ENCODE peak calls at places on chromosomes 13 and 19, in five cellular contexts. B is esophagus squamous epithelium, K is endothelial cell of umbilical vein, I is ovary, J is body of pancreas. A is an unnamed sample.

GRCh38 chr19:46787331-46788100 is 878 bp downstream of the SLC1A5 start:
- DNase-seq in J (peak; percentile 37), I (peak; percentile 80), B (no peak), K (peak; percentile 64), A (peak; percentile 24)

GRCh38 chr19:55694241-55694655 is 19.2 kb downstream of the EPN1 start:
- DNase-seq in J (no peak), I (peak; percentile 24), K (no peak), B (no peak), A (no peak)

GRCh38 chr13:78499802-78500201 is 103.5 kb downstream of the POU4F1 start:
- DNase-seq in B (no peak), K (no peak), J (no peak), I (no peak), A (no peak)

GRCh38 chr13:68588623-68589022 is 1358.5 kb upstream of the PCDH9 start:
- DNase-seq in K (no peak), I (no peak), J (no peak), B (no peak), A (no peak)

GRCh38 chr13:75705395-75705794 is 69.3 kb downstream of the LMO7 start:
- DNase-seq in I (no peak), J (no peak), K (peak; percentile 75), B (no peak), A (no peak)

GRCh38 chr13:94416454-94417080 is 62.9 kb downstream of the DCT start:
- DNase-seq in J (peak; percentile 8), K (peak; percentile 2), I (no peak), B (no peak), A (peak; percentile 9)

GRCh38 chr13:47121092-47121763 is 224.4 kb upstream of the HTR2A start:
- DNase-seq in K (no peak), I (no peak), J (no peak), B (no peak), A (no peak)

GRCh38 chr13:98937911-98938381 is 39.9 kb downstream of the DOCK9 start:
- DNase-seq in K (no peak), I (no peak), B (no peak), J (no peak), A (no peak)

GRCh38 chr13:58452123-58452623 is 820.6 kb downstream of the PCDH17 start:
- DNase-seq in B (no peak), I (no peak), J (no peak), K (no peak), A (no peak)

GRCh38 chr19:36027696-36028095 is 5.0 kb downstream of the CLIP3 start:
- DNase-seq in B (no peak), K (no peak), I (no peak), J (no peak), A (no peak)

GRCh38 chr19:36032251-36033104 is at the start of gene CLIP3:
- DNase-seq in K (peak; percentile 64), I (peak; percentile 87), B (no peak), J (no peak), A (peak; percentile 44)

GRCh38 chr19:36028313-36029041 is 4.2 kb downstream of the CLIP3 start:
- DNase-seq in J (no peak), K (no peak), I (no peak), B (no peak), A (no peak)

GRCh38 chr19:36031308-36031707 is 1.4 kb downstream of the CLIP3 start:
- DNase-seq in J (no peak), B (no peak), K (no peak), I (no peak), A (no peak)

GRCh38 chr19:36030264-36031148 is 2.2 kb downstream of the CLIP3 start:
- DNase-seq in K (no peak), I (no peak), B (no peak), J (peak; percentile 29), A (no peak)
- TF ChIP-seq CTCF in K (no peak), I (no peak), B (no peak), J (no peak), A (no peak)

GRCh38 chr19:1456121-1456900 is 6.4 kb downstream of the APC2 start:
- DNase-seq in I (no peak), K (no peak), B (no peak), J (no peak), A (no peak)
- H3K4me3 ChIP-seq in I (no peak overlapping the region), K (no peak overlapping the region), B (no peak overlapping the region), J (no peak overlapping the region), A (no peak overlapping the region)

GRCh38 chr13:109655611-109656010 is 130.8 kb downstream of the IRS2 start:
- DNase-seq in K (no peak), B (no peak), I (no peak), J (no peak), A (no peak)
- H3K27ac ChIP-seq in K (no peak overlapping the region), B (peak overlapping the region; percentile 74), I (no peak overlapping the region), J (peak overlapping the region; percentile 29), A (no peak overlapping the region)

GRCh38 chr13:24625324-24625723 is 54.9 kb upstream of the ATP12A start:
- DNase-seq in I (no peak), J (no peak), B (no peak), K (no peak), A (no peak)

GRCh38 chr13:24626449-24626848 is 53.8 kb upstream of the ATP12A start:
- DNase-seq in I (no peak), B (no peak), K (no peak), J (no peak), A (no peak)

GRCh38 chr13:24625870-24626419 is 54.3 kb upstream of the ATP12A start:
- DNase-seq in I (no peak), J (no peak), B (no peak), K (no peak), A (no peak)

GRCh38 chr13:24627864-24628418 is 52.3 kb upstream of the ATP12A start:
- DNase-seq in J (no peak), B (no peak), I (no peak), K (no peak), A (no peak)

DNA sequence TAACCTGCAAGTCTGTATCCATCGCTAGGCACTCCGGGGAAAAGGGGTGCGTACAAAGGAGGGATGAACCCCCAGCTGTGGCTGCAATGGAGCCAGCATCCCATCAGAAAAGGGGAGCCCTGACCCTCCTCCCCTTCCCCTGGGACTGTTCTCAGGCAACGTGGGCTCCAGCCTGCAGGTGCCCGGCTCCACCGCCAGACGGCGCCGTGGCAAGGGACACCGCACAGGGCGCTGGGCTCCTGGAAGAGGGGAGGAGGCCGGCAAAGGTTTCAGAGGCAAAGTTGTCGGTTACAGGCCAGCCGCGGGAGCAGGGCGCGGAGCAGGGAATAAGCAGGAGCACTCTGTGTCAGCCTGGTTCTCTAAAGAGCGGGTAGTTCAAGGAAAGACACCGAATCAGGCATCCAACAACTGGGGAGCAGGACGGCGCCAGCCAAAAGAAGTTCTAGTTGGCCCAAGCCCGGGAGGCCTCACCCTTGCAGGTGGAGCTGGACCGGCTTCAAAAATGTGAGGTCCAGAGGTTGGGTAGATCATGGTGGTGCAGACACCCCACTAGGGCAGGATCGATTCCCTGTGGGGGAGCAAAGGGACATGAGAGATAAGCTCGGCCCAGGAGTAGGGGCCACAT is 53.0 kb upstream of the ATP12A start:
- DNase-seq in K (no peak), J (peak; percentile 26), I (no peak), B (no peak), A (no peak)
- TF ChIP-seq CTCF in K (peak; percentile 67), J (peak; percentile 54), I (no peak), B (peak; percentile 24), A (peak; percentile 88)

DNA sequence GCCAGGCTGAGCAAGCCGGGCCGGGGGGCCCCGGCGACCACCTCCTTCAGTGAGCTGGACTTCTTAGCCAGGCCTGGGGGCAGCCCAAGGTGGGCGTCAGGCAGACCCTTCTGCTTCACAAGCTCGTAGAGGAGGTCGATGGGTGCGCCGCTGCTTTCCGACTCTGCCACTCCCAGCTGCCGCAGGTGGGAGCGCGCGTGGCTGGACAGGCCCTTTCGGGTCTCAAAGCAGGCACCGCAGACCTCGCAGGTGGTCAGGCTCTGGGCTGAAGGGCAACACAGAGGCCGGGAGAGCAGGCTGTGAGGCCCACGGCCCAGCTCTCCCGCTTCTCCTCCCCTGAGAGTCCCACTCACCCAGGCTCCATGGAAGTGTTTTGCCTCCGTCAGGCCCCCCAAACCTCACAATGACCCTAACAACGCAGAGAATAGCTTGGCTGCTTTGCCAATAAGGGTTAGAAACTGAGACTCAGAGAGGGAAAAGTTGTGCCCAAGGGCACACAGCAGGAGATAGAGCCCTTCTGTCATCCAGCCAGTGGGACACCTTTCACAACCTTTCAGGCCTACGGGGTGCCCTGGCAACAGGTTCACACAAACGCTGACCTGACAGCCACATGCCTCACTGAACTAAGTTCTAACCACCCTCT is 11.2 kb upstream of the AKAP8L start:
- DNase-seq in I (no peak), B (no peak), J (no peak), K (no peak), A (no peak)
- H3K4me3 ChIP-seq in I (no peak overlapping the region), B (no peak overlapping the region), J (no peak overlapping the region), K (no peak overlapping the region), A (no peak overlapping the region)

GRCh38 chr19:1646931-1647663 is 5.3 kb downstream of the TCF3 start:
- DNase-seq in J (no peak), B (no peak), I (no peak), K (no peak), A (no peak)

GRCh38 chr19:1649706-1650626 is 2.4 kb downstream of the TCF3 start:
- DNase-seq in I (no peak), B (no peak), J (no peak), K (no peak), A (no peak)

GRCh38 chr19:1647664-1648155 is 4.7 kb downstream of the TCF3 start:
- DNase-seq in I (no peak), B (no peak), J (no peak), K (no peak), A (no peak)

GRCh38 chr19:1648926-1649541 is 3.4 kb downstream of the TCF3 start:
- DNase-seq in B (no peak), J (no peak), I (no peak), K (no peak), A (no peak)

DNA sequence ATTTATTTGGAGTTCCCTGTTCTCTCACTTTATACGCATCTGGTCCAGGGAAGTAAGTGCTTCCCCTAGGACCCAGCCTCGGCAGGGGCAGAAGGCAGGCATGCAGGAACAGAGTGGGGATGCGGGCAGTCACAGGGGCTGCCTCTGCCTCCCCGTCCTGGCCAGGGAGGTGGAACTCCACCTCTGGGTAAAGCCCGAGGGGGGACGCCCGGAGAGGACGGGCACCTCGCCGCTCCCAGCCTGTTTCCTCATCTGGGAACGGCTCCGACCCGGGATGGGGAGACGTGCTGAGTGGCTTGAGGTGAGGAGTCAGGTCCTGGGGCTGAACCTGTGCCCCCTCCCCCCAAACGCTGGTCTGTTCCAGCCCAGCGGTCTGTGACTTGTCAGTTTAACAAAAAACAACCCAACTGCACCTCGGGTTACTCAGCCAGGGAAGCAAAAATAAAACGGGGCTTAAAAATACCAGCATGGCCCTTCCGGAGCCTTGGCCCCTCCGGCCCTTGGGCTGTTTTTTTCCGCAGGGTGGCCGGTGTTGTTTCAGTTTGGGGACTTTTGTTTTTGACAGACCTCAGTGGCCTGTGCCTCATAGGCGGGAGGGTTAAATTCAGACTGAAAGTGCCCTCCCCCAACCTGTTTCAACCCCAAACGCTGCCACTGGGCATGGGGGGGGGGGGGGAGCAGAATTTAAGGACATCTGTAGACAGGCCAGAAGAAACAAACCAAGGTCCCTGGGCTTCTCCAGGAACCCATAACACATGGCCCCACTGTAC is 4.1 kb downstream of the TCF3 start:
- DNase-seq in I (no peak), K (no peak), B (no peak), J (no peak), A (no peak)
- H3K27ac ChIP-seq in I (no peak overlapping the region), K (no peak overlapping the region), B (peak overlapping the region; percentile 73), J (no peak overlapping the region), A (no peak overlapping the region)

A was measured in brain microvascular endothelial cell.